ENCODE peak calls at places on chromosomes 2 and 18, in six cellular contexts. E is HFF-Myc, J is gastrocnemius medialis, K is fibroblast of lung, F is sigmoid colon, R is omental fat pad. G is an unnamed sample.

GRCh38 chr2:63614983-63615945 is 26.5 kb downstream of the MDH1 start:
- DNase-seq in E (peak), J (no peak), K (no peak), F (no peak), R (no peak), G (no peak)

GRCh38 chr2:55490554-55490953 is 29.0 kb upstream of the CFAP36 start:
- DNase-seq in E (peak), J (peak), K (peak), F (no peak), R (peak), G (no peak)

GRCh38 chr2:69741281-69742169 is at the start of gene ANXA4:
- DNase-seq in E (peak), J (peak), K (peak), F (peak), R (peak), G (peak)

GRCh38 chr2:219331560-219332213 is 857 bp downstream of the RESP18 start:
- DNase-seq in E (no peak), J (no peak), K (peak), F (no peak), R (no peak), G (no peak)

GRCh38 chr2:48715956-48716355 is 39.6 kb downstream of the LHCGR start:
- DNase-seq in E (no peak), J (no peak), K (peak), F (no peak), R (no peak), G (no peak)

GRCh38 chr2:122063716-122064115 is 308.3 kb downstream of the TSN start:
- DNase-seq in E (no peak), J (no peak), K (no peak), F (no peak), R (no peak), G (no peak)

GRCh38 chr18:35247412-35248249 is 6.8 kb downstream of the ZNF397 start:
- DNase-seq in E (no peak), J (no peak), K (no peak), F (no peak), R (no peak), G (no peak)

GRCh38 chr18:76980663-76981387 is 151.8 kb downstream of the MBP start:
- DNase-seq in E (no peak), J (no peak), K (peak), F (no peak), R (no peak), G (no peak)

GRCh38 chr2:46461716-46462171 is 17.6 kb upstream of the TMEM247 start:
- DNase-seq in E (no peak), J (no peak), K (no peak), F (no peak), R (no peak), G (no peak)

GRCh38 chr2:113858764-113859163 is 31.1 kb upstream of the ACTR3 start:
- DNase-seq in E (peak), J (no peak), K (peak), F (no peak), R (no peak), G (no peak)

GRCh38 chr2:141381946-141382345 is 748.9 kb downstream of the LRP1B start:
- DNase-seq in E (no peak), J (no peak), K (no peak), F (no peak), R (no peak), G (no peak)

GRCh38 chr2:60260646-60261296 is 292.7 kb downstream of the BCL11A start:
- DNase-seq in E (no peak), J (no peak), K (no peak), F (no peak), R (no peak), G (no peak)

GRCh38 chr18:48835745-48836191 is 115.0 kb downstream of the SMAD7 start:
- DNase-seq in E (no peak), J (no peak), K (no peak), F (peak), R (no peak), G (no peak)

GRCh38 chr2:168166902-168167510 is 80.4 kb downstream of the STK39 start:
- DNase-seq in E (no peak), J (no peak), K (peak), F (no peak), R (no peak), G (no peak)

GRCh38 chr2:84077504-84077903 is 381.6 kb downstream of the SUCLG1 start:
- DNase-seq in E (no peak), J (no peak), K (peak), F (no peak), R (no peak), G (no peak)

GRCh38 chr18:10860937-10861336 is 288.4 kb downstream of the PIEZO2 start:
- DNase-seq in E (no peak), J (no peak), K (peak), F (no peak), R (no peak), G (no peak)

GRCh38 chr2:75833386-75833785 is 122.7 kb upstream of the GCFC2 start:
- DNase-seq in E (no peak), J (no peak), K (no peak), F (no peak), R (no peak), G (no peak)

GRCh38 chr18:8426401-8426800 is 182.8 kb upstream of the RAB12 start:
- DNase-seq in E (no peak), J (no peak), K (no peak), F (no peak), R (no peak), G (no peak)

GRCh38 chr2:190301032-190301431 is 18.6 kb downstream of the HIBCH start:
- DNase-seq in E (no peak), J (no peak), K (no peak), F (no peak), R (no peak), G (no peak)

GRCh38 chr2:148756292-148756975 is 111.9 kb downstream of the EPC2 start:
- DNase-seq in E (peak), J (no peak), K (peak), F (no peak), R (no peak), G (no peak)

DNA sequence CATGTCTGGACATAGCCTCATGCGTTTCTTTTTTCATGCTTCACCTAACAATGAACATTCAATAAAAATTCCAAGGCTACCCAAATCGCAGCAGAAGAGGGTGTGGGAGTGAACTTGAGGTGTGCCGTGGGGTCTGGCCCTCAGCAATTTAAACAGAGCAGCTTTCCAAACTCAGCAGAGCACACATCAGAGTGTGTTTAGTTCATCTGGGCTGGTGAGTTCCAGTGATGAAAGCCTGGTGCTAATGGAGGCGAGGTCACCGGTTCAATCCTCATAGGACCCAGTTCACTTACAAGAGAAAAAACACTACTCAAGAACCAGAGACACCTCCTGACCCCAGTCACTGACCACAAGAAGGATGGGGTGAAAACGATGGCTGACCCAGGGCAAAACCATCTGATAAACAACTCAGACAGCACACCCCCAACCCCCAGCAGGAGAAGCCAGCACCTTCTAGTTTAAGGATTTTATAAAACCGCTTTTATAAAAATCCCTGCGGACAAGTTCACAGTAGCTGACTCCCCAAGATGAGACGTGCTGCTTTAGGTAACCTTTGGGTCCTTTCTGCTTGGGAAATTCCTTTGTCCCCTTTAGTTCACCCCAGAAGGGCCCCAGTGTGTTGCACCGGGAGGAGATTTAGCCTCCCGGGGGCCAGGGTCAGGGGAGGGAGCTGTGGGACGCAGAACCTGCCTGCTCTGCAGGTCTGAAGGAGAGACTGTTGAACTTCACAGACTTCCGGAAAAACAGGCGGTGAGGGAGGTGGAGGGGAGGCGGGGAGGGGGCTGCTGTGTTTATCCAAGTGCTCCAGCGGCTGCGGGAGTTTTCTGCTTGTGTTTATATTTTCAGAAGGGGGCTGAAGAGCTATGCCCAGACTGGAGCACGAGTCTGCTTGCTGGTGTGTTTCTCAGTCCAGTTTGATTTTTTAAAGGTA is 152.6 kb upstream of the SOX11 start:
- DNase-seq in E (no peak), J (no peak), K (peak), F (no peak), R (no peak), G (no peak)
- TF ChIP-seq CTCF in E (no peak), J (no peak), K (no peak), F (no peak), R (no peak), G (no peak)

GRCh38 chr2:170393861-170394498 is 216.0 kb downstream of the MYO3B start:
- DNase-seq in E (no peak), J (no peak), K (no peak), F (no peak), R (no peak), G (no peak)

GRCh38 chr2:170394988-170395387 is 217.0 kb downstream of the MYO3B start:
- DNase-seq in E (no peak), J (no peak), K (no peak), F (no peak), R (no peak), G (no peak)

GRCh38 chr2:170391018-170391417 is 213.1 kb downstream of the MYO3B start:
- DNase-seq in E (no peak), J (no peak), K (no peak), F (no peak), R (no peak), G (no peak)

GRCh38 chr2:170401187-170401586 is 223.2 kb downstream of the MYO3B start:
- DNase-seq in E (no peak), J (no peak), K (no peak), F (no peak), R (no peak), G (no peak)

GRCh38 chr2:170396799-170397459 is 219.0 kb downstream of the MYO3B start:
- DNase-seq in E (no peak), J (no peak), K (peak), F (no peak), R (no peak), G (no peak)
- TF ChIP-seq CTCF in E (no peak), J (no peak), K (peak), F (no peak), R (no peak), G (no peak)

DNA sequence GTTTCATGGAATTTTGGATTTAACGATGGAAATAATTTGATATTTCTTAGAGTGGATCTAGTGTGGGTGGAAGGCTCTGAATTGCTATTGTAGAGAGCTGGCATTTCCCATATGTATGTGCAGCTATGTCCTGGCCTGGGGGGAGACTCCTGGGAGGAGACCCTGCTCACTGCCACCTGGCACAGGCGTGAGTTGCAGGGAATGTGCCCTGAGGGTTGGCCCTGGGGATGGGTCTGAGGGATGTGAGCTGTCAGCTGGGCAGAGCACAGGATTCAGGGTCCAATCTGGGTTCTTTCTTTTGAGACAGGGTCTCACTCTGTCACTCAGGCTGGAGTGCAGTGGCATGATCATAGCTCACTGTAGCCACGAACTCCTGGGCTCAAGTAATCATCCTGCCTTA is 120.2 kb downstream of the CLIP4 start:
- DNase-seq in E (no peak), J (no peak), K (no peak), F (peak), R (no peak), G (no peak)
- TF ChIP-seq CTCF in E (no peak), J (no peak), K (no peak), F (no peak), R (no peak), G (no peak)

GRCh38 chr2:100731535-100731981 is 88.4 kb upstream of the NPAS2 start:
- DNase-seq in E (no peak), J (no peak), K (peak), F (no peak), R (no peak), G (no peak)

GRCh38 chr2:100730290-100730868 is 89.6 kb upstream of the NPAS2 start:
- DNase-seq in E (peak), J (peak), K (peak), F (peak), R (no peak), G (no peak)

GRCh38 chr2:100736121-100736915 is 83.6 kb upstream of the NPAS2 start:
- DNase-seq in E (no peak), J (no peak), K (no peak), F (no peak), R (no peak), G (no peak)

DNA sequence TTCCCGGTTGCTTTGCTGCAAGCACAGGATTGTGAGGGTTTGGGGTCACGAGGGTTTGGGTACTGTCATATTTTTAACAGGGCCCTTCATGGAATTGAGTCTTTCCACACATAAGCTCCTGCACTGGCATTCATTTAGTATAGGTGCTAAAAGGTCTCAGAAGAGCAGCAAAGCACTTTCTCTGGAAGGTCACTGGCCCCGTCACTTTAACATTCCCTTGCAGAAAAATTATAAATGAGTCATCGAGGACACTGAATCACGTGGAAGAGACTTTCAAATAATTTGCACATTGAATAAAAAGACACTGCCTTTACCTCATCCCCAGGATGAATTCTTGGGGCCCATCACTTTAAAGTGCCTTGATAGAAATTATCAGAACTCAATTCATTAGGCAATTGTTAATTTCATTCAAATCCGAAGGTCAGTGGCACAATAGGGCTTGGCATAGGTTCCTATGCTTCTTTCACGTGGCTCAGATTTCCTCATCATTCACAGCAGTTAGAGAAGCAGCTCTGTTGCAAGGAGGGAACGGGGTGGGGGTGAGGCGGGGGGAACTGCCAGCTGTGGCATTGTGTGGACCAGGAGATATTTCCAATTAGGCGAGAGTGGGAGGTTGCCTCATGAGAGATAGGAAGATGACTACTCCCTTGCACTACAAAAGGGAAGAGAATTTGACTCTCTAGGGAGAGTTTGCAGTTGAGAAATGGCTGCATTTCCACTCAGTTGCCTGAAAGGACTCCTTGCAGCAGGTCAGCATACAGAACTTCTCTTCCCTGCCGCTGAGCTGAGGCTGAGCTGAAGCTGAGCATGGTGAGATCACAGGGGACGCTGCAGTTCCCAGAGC is 86.4 kb upstream of the NPAS2 start:
- DNase-seq in E (no peak), J (peak), K (peak), F (no peak), R (no peak), G (no peak)
- TF ChIP-seq CTCF in E (no peak), J (no peak), K (no peak), F (no peak), R (no peak), G (no peak)

GRCh38 chr2:228690681-228691080 is 509.2 kb upstream of the SPHKAP start:
- DNase-seq in E (no peak), J (no peak), K (no peak), F (no peak), R (no peak), G (no peak)

GRCh38 chr2:228688007-228688645 is 506.6 kb upstream of the SPHKAP start:
- DNase-seq in E (no peak), J (no peak), K (peak), F (no peak), R (no peak), G (no peak)

DNA sequence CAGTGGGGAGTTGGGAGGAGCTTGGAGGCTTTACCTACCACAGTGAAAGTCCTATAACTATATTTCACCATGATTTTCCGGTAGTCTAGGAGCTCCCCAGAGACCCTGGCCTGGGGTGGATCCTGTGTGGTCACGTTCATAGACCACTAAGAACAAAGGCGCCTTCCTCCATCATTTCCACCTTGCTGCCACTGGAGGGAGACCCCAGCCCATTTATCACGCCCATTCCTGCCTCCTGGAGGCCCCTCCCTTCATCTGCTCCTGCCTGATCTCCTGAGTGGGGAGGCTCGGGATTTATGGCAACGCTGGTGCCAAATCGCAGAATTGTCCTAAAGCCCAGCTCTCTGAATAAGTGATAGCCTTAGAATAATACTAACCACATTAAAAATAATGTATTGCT is 507.6 kb upstream of the SPHKAP start:
- DNase-seq in E (no peak), J (no peak), K (peak), F (no peak), R (no peak), G (no peak)
- TF ChIP-seq CTCF in E (peak), J (no peak), K (peak), F (no peak), R (no peak), G (no peak)

DNA sequence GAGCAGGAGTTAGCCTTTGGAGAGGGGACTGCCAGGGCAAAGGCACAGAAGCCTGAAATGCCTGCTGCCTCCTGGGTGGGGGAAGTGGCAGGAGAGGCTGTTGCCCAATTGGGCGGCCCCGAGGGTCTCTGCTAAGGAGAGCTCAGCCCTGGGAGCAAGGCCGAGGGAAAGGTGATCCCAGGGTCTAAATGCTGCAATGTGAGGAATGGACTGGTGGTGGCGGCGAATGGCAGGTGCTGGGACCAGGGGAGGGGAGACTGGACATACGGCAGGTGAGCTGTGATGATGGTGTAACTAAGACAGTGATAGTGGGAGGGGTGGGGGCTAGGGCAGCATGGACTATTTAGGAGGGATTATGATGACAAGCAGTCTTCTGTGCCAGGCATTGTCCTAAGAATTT is 104.0 kb downstream of the DYSF start:
- DNase-seq in E (no peak), J (no peak), K (no peak), F (no peak), R (no peak), G (no peak)
- TF ChIP-seq CTCF in E (no peak), J (no peak), K (no peak), F (no peak), R (no peak), G (no peak)

G was measured in natural killer cell.